ENCODE peak calls at places on chromosomes 16 and 17, in four cellular contexts. Z is keratinocyte, F is K562, T is endothelial cell of umbilical vein. B is an unnamed sample. For H3K9me1, the result is how much of the 10 kb centered on the place peaks cover.

GRCh38 chr17:63635787-63636186 is 13.6 kb downstream of the MAP3K3 start:
- DNase-seq in Z (no peak), F (no peak), T (no peak), B (no peak)

GRCh38 chr16:84331998-84332780 is 36.1 kb upstream of the ATP2C2 start:
- DNase-seq in Z (peak), F (no peak), T (no peak), B (no peak)

GRCh38 chr17:7220593-7221280 is 999 bp downstream of the ACADVL start:
- DNase-seq in Z (no peak), F (peak), T (peak), B (peak)

GRCh38 chr17:58538801-58539410 is 24.5 kb upstream of the MTMR4 start:
- DNase-seq in Z (no peak), F (no peak), T (no peak), B (no peak)

GRCh38 chr17:62965149-62965648 is 836 bp upstream of the TANC2 start:
- DNase-seq in Z (no peak), F (no peak), T (no peak), B (peak)

GRCh38 chr16:12195296-12195695 is 218.8 kb downstream of the SNX29 start:
- DNase-seq in Z (no peak), F (no peak), T (no peak), B (no peak)

GRCh38 chr16:15635926-15636325 is 7.0 kb downstream of the MARF1 start:
- DNase-seq in Z (no peak), F (no peak), T (no peak), B (no peak)

GRCh38 chr16:79607587-79607986 is 7.0 kb upstream of the MAF start:
- DNase-seq in Z (no peak), F (no peak), T (no peak), B (peak)

GRCh38 chr16:79261461-79261860 is 339.1 kb downstream of the MAF start:
- DNase-seq in Z (no peak), F (peak), T (no peak), B (no peak)

GRCh38 chr16:86073763-86074493 is 175.0 kb downstream of the IRF8 start:
- DNase-seq in Z (no peak), F (no peak), T (no peak), B (no peak)

GRCh38 chr17:4859816-4860625 is 26.9 kb downstream of the MINK1 start:
- DNase-seq in Z (no peak), F (no peak), T (no peak), B (no peak)
- H3K9me1 ChIP-seq in Z (under half), F (under half), T (under half), B (under half)

GRCh38 chr17:67003231-67003630 is 38.7 kb downstream of the CACNG4 start:
- DNase-seq in Z (no peak), F (no peak), T (no peak), B (no peak)
- H3K9me1 ChIP-seq in Z (under half), F (under half), T (under half), B (under half)

GRCh38 chr17:15351487-15351840 is 10.1 kb upstream of the TEKT3 start:
- DNase-seq in Z (no peak), F (no peak), T (no peak), B (no peak)

GRCh38 chr17:15351925-15352324 is 10.5 kb upstream of the TEKT3 start:
- DNase-seq in Z (peak), F (no peak), T (no peak), B (peak)

GRCh38 chr17:15348030-15348429 is 6.6 kb upstream of the TEKT3 start:
- DNase-seq in Z (no peak), F (no peak), T (no peak), B (peak)

GRCh38 chr17:15349119-15349518 is 7.7 kb upstream of the TEKT3 start:
- DNase-seq in Z (no peak), F (no peak), T (no peak), B (no peak)

DNA sequence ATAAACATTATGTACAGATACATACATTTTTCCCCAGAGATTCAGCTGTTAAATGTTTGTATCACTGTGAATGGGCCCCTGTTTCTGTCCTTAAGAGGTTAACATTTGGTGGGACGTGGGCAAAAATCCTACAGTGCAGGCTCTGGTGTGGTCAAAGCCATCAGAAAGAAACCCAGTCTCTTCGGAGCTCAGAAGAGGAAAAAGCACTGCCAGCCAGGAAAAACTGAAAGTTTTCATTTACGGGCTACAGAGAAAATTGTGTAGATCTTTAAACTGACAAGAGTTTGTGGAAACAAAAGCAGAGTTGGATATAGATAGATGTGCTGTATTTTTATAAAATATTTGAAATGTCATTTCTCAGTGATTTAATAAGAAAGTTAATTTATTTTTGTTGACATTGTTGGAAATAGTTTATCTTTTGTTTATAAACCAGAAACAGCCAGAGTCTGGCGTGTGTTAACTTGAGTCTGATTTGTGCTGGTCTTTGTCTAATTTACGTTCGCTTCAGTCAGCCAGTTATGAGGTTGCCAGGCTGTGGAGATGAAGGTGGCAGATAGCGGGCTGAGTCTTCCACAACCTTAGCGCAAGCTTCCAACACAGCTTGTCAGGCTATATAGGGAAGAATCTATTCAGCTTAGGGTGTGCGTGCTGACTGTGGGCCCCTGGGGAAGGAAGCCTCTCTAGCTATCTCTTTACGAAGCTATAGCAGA is 9.5 kb upstream of the TEKT3 start:
- DNase-seq in Z (no peak), F (no peak), T (no peak), B (no peak)
- H3K9me1 ChIP-seq in Z (under half), F (under half), T (under half), B (under half)

GRCh38 chr16:88850531-88851199 is 6.1 kb downstream of the GALNS start:
- DNase-seq in Z (no peak), F (no peak), T (no peak), B (no peak)
- H3K9me1 ChIP-seq in Z (under half), F (under half), T (under half), B (under half)

GRCh38 chr17:17079761-17080160 is 37.5 kb downstream of the MPRIP start:
- DNase-seq in Z (no peak), F (no peak), T (no peak), B (no peak)
- H3K9me1 ChIP-seq in Z (under half), F (under half), T (under half), B (under half)

GRCh38 chr16:50992366-50993032 is 158.6 kb downstream of the SALL1 start:
- DNase-seq in Z (no peak), F (no peak), T (no peak), B (no peak)

GRCh38 chr16:50989047-50989446 is 162.0 kb downstream of the SALL1 start:
- DNase-seq in Z (no peak), F (no peak), T (no peak), B (no peak)

GRCh38 chr16:50991006-50991405 is 160.1 kb downstream of the SALL1 start:
- DNase-seq in Z (no peak), F (no peak), T (no peak), B (no peak)

GRCh38 chr16:50988441-50988840 is 162.6 kb downstream of the SALL1 start:
- DNase-seq in Z (no peak), F (no peak), T (no peak), B (no peak)

GRCh38 chr16:50991436-50991835 is 159.6 kb downstream of the SALL1 start:
- DNase-seq in Z (no peak), F (no peak), T (no peak), B (no peak)
- H3K9me1 ChIP-seq in Z (under half), F (under half), T (under half), B (under half)

GRCh38 chr17:81309140-81309858 is 14.2 kb upstream of the SLC38A10 start:
- DNase-seq in Z (no peak), F (peak), T (peak), B (peak)

GRCh38 chr17:81306491-81306890 is 11.4 kb upstream of the SLC38A10 start:
- DNase-seq in Z (no peak), F (no peak), T (no peak), B (no peak)

GRCh38 chr17:81308161-81308560 is 13.1 kb upstream of the SLC38A10 start:
- DNase-seq in Z (no peak), F (no peak), T (no peak), B (no peak)

GRCh38 chr17:81306898-81307510 is 11.9 kb upstream of the SLC38A10 start:
- DNase-seq in Z (no peak), F (peak), T (no peak), B (no peak)

DNA sequence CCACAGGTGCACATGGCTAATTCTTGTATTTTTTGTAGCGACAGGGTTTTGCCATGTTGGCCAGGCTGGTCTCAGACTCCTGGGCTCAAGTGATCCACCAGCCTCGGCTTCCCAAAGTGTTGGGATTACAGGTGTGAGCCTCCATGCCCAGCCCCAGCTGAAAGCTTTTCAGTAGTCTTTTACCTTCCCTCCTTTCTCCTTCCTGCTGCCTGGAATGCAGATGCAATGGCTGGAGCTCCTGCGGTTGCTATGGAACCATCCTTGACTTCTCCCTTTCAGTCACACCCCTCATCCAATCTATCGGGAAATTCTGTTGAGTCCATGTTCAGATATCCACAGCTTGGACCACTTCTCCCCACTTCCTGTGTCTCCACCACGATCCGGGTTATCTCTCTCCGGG is 12.5 kb upstream of the SLC38A10 start:
- DNase-seq in Z (no peak), F (no peak), T (no peak), B (no peak)
- H3K9me1 ChIP-seq in Z (under half), F (under half), T (under half), B (under half)

DNA sequence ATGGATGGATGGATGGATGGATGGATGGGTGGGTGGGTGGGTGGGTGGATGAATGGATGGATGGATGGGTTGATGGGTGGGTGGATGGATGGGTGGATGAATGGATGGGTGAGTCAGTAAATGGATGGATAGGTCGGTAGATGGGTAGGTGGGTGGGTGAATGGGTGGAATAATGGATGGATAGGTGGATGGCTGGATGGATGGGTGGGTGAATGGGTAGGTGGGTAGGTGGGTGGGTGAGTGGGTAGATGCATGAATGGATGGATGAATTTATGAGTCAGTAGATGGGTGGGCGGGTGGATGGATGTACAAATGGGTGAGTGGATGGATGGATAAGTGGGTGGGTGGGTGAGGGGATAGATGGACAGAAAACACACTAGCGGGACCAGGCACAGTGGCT is 4.9 kb downstream of the ZG16B start:
- DNase-seq in Z (no peak), F (no peak), T (no peak), B (no peak)
- H3K9me1 ChIP-seq in Z (under half), F (under half), T (under half), B (under half)

GRCh38 chr16:27718136-27718766 is 168.3 kb downstream of the KATNIP start:
- DNase-seq in Z (no peak), F (no peak), T (no peak), B (no peak)

GRCh38 chr16:27708651-27709050 is 158.7 kb downstream of the KATNIP start:
- DNase-seq in Z (no peak), F (no peak), T (no peak), B (no peak)

GRCh38 chr16:27717726-27718125 is 167.8 kb downstream of the KATNIP start:
- DNase-seq in Z (no peak), F (no peak), T (no peak), B (no peak)

GRCh38 chr16:27706803-27707685 is 157.1 kb downstream of the KATNIP start:
- DNase-seq in Z (no peak), F (peak), T (no peak), B (no peak)

DNA sequence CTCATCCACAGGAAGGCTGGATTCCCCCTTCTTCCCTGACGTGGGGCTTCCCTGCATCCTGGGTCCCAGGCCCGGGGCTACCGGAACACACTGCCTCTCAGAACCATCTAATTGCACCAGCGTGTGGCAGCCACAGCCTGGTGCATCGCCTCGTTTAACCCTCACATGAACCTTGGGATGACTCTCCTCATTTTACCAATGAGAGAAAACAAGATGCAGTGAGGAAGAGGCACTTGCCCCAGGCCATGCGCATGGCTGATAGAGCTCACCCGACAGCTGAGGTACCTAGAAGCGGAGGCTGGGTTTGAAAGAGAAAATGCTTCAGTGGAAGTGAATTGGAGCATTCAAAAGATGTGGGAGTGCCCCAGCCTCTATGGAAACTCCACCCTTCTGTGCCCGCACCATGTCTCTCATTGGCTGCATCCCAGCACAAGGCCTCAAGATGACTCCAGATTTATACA is 162.3 kb downstream of the KATNIP start:
- DNase-seq in Z (no peak), F (no peak), T (no peak), B (no peak)
- H3K9me1 ChIP-seq in Z (under half), F (under half), T (under half), B (under half)

GRCh38 chr16:87076950-87077749 is 240.0 kb downstream of the C16orf95 start:
- DNase-seq in Z (peak), F (peak), T (peak), B (peak)

GRCh38 chr16:87075319-87075860 is 241.8 kb downstream of the C16orf95 start:
- DNase-seq in Z (no peak), F (no peak), T (no peak), B (no peak)

GRCh38 chr16:87080571-87081167 is 236.5 kb downstream of the C16orf95 start:
- DNase-seq in Z (no peak), F (no peak), T (no peak), B (no peak)

GRCh38 chr16:87076331-87076949 is 240.8 kb downstream of the C16orf95 start:
- DNase-seq in Z (no peak), F (no peak), T (no peak), B (no peak)

DNA sequence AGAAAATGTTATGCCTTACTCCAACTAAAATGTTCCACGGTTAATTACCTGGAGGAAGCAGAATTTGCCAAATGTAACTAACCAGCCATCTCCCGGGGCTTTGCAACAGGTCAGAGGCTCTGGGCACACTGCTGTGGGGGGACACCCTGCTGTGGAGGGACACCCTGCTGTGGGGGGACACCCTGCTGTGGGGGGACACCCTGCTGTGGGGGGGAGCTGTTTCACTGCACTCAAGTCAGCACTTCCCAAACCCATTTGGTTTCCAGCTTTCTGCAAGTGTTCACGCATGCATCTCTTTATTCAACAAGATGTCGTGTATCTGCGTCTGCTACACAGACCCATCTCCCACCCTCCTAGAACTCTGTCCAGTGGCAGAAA is 239.5 kb downstream of the C16orf95 start:
- DNase-seq in Z (no peak), F (no peak), T (no peak), B (no peak)
- H3K9me1 ChIP-seq in Z (under half), F (under half), T (under half), B (under half)

B was measured in IMR-90.